ENCODE peak calls at places on chromosome 6, in six cellular contexts. One of them, this sample, is unnamed.

GRCh38 chr6:40409716-40410397 is 177.3 kb downstream of the LRFN2 start:
- DNase-seq in psoas muscle: no peak
- DNase-seq in OCI-LY7: no peak
- DNase-seq in heart left ventricle: no peak
- DNase-seq in neural progenitor cell: no peak
- DNase-seq in A549: no peak
- DNase-seq in this sample: no peak

GRCh38 chr6:145815875-145816274 is 1.3 kb upstream of the FBXO30 start:
- DNase-seq in psoas muscle: no peak
- DNase-seq in OCI-LY7: peak; percentile 39
- DNase-seq in heart left ventricle: no peak
- DNase-seq in neural progenitor cell: no peak
- DNase-seq in A549: no peak
- DNase-seq in this sample: no peak

GRCh38 chr6:168619560-168620314 is 178.8 kb downstream of the SMOC2 start:
- DNase-seq in psoas muscle: no peak
- DNase-seq in OCI-LY7: no peak
- DNase-seq in heart left ventricle: no peak
- DNase-seq in neural progenitor cell: no peak
- DNase-seq in A549: no peak
- DNase-seq in this sample: no peak

GRCh38 chr6:112833546-112834215 is 486.6 kb downstream of the RFPL4B start:
- DNase-seq in psoas muscle: no peak
- DNase-seq in OCI-LY7: no peak
- DNase-seq in heart left ventricle: no peak
- DNase-seq in neural progenitor cell: no peak
- DNase-seq in A549: no peak
- DNase-seq in this sample: no peak

GRCh38 chr6:138410048-138410735 is 6.2 kb downstream of the HEBP2 start:
- DNase-seq in psoas muscle: no peak
- DNase-seq in OCI-LY7: no peak
- DNase-seq in heart left ventricle: no peak
- DNase-seq in neural progenitor cell: no peak
- DNase-seq in A549: no peak
- DNase-seq in this sample: no peak

GRCh38 chr6:45965787-45966186 is 49.9 kb downstream of the CLIC5 start:
- DNase-seq in psoas muscle: no peak
- DNase-seq in OCI-LY7: no peak
- DNase-seq in heart left ventricle: no peak
- DNase-seq in neural progenitor cell: no peak
- DNase-seq in A549: no peak
- DNase-seq in this sample: no peak

GRCh38 chr6:158837684-158838625 is 18.8 kb upstream of the EZR start:
- DNase-seq in psoas muscle: no peak
- DNase-seq in OCI-LY7: no peak
- DNase-seq in heart left ventricle: no peak
- DNase-seq in neural progenitor cell: peak; percentile 34
- DNase-seq in A549: no peak
- DNase-seq in this sample: no peak

GRCh38 chr6:38187285-38187684 is 367.8 kb downstream of the ZFAND3 start:
- DNase-seq in psoas muscle: no peak
- DNase-seq in OCI-LY7: no peak
- DNase-seq in heart left ventricle: no peak
- DNase-seq in neural progenitor cell: peak; percentile 65
- DNase-seq in A549: no peak
- DNase-seq in this sample: no peak

GRCh38 chr6:158780963-158781691 is 38.0 kb downstream of the EZR start:
- DNase-seq in psoas muscle: no peak
- DNase-seq in OCI-LY7: no peak
- DNase-seq in heart left ventricle: no peak
- DNase-seq in neural progenitor cell: no peak
- DNase-seq in A549: no peak
- DNase-seq in this sample: no peak

GRCh38 chr6:6397842-6398241 is 77.4 kb upstream of the F13A1 start:
- DNase-seq in psoas muscle: no peak
- DNase-seq in OCI-LY7: no peak
- DNase-seq in heart left ventricle: no peak
- DNase-seq in neural progenitor cell: no peak
- DNase-seq in A549: no peak
- DNase-seq in this sample: no peak

GRCh38 chr6:147941143-147941542 is 401.5 kb upstream of the SASH1 start:
- DNase-seq in psoas muscle: no peak
- DNase-seq in OCI-LY7: no peak
- DNase-seq in heart left ventricle: no peak
- DNase-seq in neural progenitor cell: peak; percentile 36
- DNase-seq in A549: no peak
- DNase-seq in this sample: no peak

GRCh38 chr6:168450921-168451320 is 9.9 kb downstream of the SMOC2 start:
- DNase-seq in psoas muscle: no peak
- DNase-seq in OCI-LY7: no peak
- DNase-seq in heart left ventricle: no peak
- DNase-seq in neural progenitor cell: no peak
- DNase-seq in A549: no peak
- DNase-seq in this sample: no peak

GRCh38 chr6:3529721-3530120 is 72.9 kb upstream of the SLC22A23 start:
- DNase-seq in psoas muscle: no peak
- DNase-seq in OCI-LY7: no peak
- DNase-seq in heart left ventricle: no peak
- DNase-seq in neural progenitor cell: no peak
- DNase-seq in A549: no peak
- DNase-seq in this sample: no peak

GRCh38 chr6:21110684-21111398 is 482.7 kb upstream of the SOX4 start:
- DNase-seq in psoas muscle: no peak
- DNase-seq in OCI-LY7: no peak
- DNase-seq in heart left ventricle: no peak
- DNase-seq in neural progenitor cell: no peak
- DNase-seq in A549: no peak
- DNase-seq in this sample: no peak

GRCh38 chr6:163356743-163357142 is 57.8 kb upstream of the QKI start:
- DNase-seq in psoas muscle: no peak
- DNase-seq in OCI-LY7: no peak
- DNase-seq in heart left ventricle: no peak
- DNase-seq in neural progenitor cell: no peak
- DNase-seq in A549: no peak
- DNase-seq in this sample: no peak

GRCh38 chr6:163356324-163356723 is 58.2 kb upstream of the QKI start:
- DNase-seq in psoas muscle: peak; percentile 83
- DNase-seq in OCI-LY7: no peak
- DNase-seq in heart left ventricle: peak; percentile 58
- DNase-seq in neural progenitor cell: peak; percentile 21
- DNase-seq in A549: no peak
- DNase-seq in this sample: no peak

GRCh38 chr6:163354779-163355431 is 59.6 kb upstream of the QKI start:
- DNase-seq in psoas muscle: peak; percentile 71
- DNase-seq in OCI-LY7: no peak
- DNase-seq in heart left ventricle: peak; percentile 71
- DNase-seq in neural progenitor cell: no peak
- DNase-seq in A549: no peak
- DNase-seq in this sample: no peak

GRCh38 chr6:163354085-163354484 is 60.4 kb upstream of the QKI start:
- DNase-seq in psoas muscle: no peak
- DNase-seq in OCI-LY7: no peak
- DNase-seq in heart left ventricle: no peak
- DNase-seq in neural progenitor cell: no peak
- DNase-seq in A549: no peak
- DNase-seq in this sample: no peak

DNA sequence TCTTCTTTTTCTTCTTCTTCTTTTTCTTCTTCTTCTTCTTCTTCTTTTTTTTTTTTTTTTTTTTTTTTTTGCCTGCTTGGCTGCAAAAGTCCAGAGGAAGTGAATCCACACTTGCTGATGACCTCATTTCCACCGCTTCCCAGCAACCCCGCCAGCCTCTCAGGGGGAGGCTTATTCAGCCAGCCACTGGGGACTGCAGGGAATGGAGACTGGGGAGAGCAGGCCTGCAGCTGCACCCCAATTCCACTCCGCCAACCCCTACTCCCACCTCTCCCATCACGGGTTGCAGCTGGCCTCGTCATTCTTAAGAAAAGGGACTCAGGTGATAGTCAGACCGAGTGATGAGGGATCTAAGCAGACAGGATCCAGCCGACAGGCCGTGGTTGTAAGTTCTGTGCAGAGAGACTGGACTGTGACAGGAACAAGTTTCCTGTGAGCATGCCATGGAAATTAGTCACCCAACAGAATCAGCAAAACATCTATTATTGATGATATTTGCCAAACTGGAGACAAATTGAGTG is 59.0 kb upstream of the QKI start:
- DNase-seq in psoas muscle: peak; percentile 79
- DNase-seq in OCI-LY7: no peak
- DNase-seq in heart left ventricle: peak; percentile 77
- DNase-seq in neural progenitor cell: no peak
- DNase-seq in A549: no peak
- DNase-seq in this sample: no peak
- H3K4me3 ChIP-seq in psoas muscle: peak overlapping the region; percentile 29
- H3K4me3 ChIP-seq in OCI-LY7: no peak overlapping the region
- H3K4me3 ChIP-seq in heart left ventricle: peak overlapping the region; percentile 30
- H3K4me3 ChIP-seq in neural progenitor cell: no peak overlapping the region
- H3K4me3 ChIP-seq in A549: no peak overlapping the region
- H3K4me3 ChIP-seq in this sample: no peak overlapping the region

DNA sequence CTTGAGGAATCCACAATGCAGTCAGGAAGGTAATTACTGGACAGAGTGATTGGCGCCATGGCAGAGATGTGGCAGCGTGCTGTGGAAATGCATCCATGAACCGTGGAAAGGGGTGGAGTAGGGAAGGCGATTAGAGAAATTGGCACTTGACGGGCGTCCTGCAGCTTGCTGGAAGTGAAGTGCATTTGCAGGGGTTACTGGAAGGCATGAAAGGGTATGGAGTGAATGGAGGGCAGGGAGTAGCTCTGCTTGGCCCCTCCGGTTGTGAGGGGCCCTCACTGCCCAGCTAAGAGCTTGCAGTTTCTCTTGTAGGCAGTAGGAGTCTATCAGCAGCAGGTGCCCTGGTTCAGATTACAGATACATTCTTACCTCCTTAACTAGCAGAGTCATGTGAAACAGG is 122.5 kb upstream of the TIAM2 start:
- DNase-seq in psoas muscle: no peak
- DNase-seq in OCI-LY7: no peak
- DNase-seq in heart left ventricle: no peak
- DNase-seq in neural progenitor cell: peak; percentile 49
- DNase-seq in A549: no peak
- DNase-seq in this sample: no peak
- TF ChIP-seq CTCF in psoas muscle: no peak
- TF ChIP-seq CTCF in OCI-LY7: no peak
- TF ChIP-seq CTCF in heart left ventricle: no peak
- TF ChIP-seq CTCF in neural progenitor cell: peak; percentile 28
- TF ChIP-seq CTCF in A549: no peak
- TF ChIP-seq CTCF in this sample: no peak

GRCh38 chr6:136103763-136104311 is 146.3 kb downstream of the MTFR2 start:
- DNase-seq in psoas muscle: peak; percentile 69
- DNase-seq in OCI-LY7: no peak
- DNase-seq in heart left ventricle: peak; percentile 84
- DNase-seq in neural progenitor cell: peak; percentile 42
- DNase-seq in A549: no peak
- DNase-seq in this sample: no peak

GRCh38 chr6:136108591-136108990 is 141.5 kb downstream of the MTFR2 start:
- DNase-seq in psoas muscle: no peak
- DNase-seq in OCI-LY7: no peak
- DNase-seq in heart left ventricle: no peak
- DNase-seq in neural progenitor cell: no peak
- DNase-seq in A549: no peak
- DNase-seq in this sample: no peak

GRCh38 chr6:136104556-136104955 is 145.6 kb downstream of the MTFR2 start:
- DNase-seq in psoas muscle: no peak
- DNase-seq in OCI-LY7: no peak
- DNase-seq in heart left ventricle: no peak
- DNase-seq in neural progenitor cell: no peak
- DNase-seq in A549: no peak
- DNase-seq in this sample: no peak

DNA sequence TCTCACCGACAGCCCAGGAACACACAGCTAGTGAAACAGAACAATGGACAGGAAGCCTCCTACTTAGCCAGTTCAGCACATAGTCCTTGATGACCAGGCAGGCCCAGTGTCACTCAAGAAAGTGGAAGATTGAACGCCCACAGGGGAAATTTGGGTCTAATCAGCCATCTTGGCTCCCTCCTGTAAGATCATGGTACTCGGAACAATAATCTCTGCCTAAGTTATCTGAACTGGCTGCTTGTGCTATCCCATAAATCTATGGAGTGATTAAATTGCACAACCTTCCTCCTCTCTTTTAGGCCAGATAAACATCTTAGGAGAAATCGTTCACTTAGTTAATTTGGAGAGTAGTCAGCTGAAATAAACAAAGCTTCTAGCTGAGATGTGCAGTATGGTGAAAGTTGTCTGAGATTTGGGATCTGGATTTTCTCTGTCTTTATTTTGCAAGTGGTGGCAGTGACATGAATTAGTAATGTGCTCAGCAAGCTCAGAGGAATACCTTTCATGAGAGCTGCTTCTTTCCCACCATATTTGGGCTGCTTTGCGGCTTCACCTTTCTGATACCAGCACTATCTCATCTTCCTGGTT is 146.9 kb downstream of the MTFR2 start:
- DNase-seq in psoas muscle: no peak
- DNase-seq in OCI-LY7: no peak
- DNase-seq in heart left ventricle: no peak
- DNase-seq in neural progenitor cell: peak; percentile 18
- DNase-seq in A549: no peak
- DNase-seq in this sample: no peak
- H3K4me3 ChIP-seq in psoas muscle: no peak overlapping the region
- H3K4me3 ChIP-seq in OCI-LY7: no peak overlapping the region
- H3K4me3 ChIP-seq in heart left ventricle: no peak overlapping the region
- H3K4me3 ChIP-seq in neural progenitor cell: no peak overlapping the region
- H3K4me3 ChIP-seq in A549: no peak overlapping the region
- H3K4me3 ChIP-seq in this sample: no peak overlapping the region

GRCh38 chr6:7993952-7994351 is 70.2 kb downstream of the BLOC1S5 start:
- DNase-seq in psoas muscle: no peak
- DNase-seq in OCI-LY7: peak; percentile 48
- DNase-seq in heart left ventricle: no peak
- DNase-seq in neural progenitor cell: no peak
- DNase-seq in A549: no peak
- DNase-seq in this sample: no peak
- TF ChIP-seq CTCF in psoas muscle: no peak
- TF ChIP-seq CTCF in OCI-LY7: peak; percentile 81
- TF ChIP-seq CTCF in heart left ventricle: no peak
- TF ChIP-seq CTCF in neural progenitor cell: peak; percentile 37
- TF ChIP-seq CTCF in A549: no peak
- TF ChIP-seq CTCF in this sample: no peak

DNA sequence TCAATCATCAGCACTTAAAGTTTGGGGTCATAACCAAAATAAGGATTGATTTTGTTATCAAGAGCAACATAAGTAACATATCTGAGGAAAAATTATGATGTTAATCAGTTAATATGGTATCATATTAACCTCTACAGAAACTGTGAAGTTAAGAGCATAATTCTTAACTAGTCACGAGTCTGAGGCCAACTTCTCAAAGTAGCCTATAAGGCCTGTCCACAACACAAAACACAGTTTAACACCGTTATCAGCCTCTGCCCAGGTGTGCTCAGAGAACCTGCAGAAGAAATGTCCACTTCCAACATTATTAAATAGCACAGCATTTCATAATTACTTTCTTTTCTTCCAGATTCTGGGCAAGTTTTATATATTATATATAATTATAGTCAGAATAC is 1.1 kb downstream of the STX7 start:
- DNase-seq in psoas muscle: no peak
- DNase-seq in OCI-LY7: peak; percentile 29
- DNase-seq in heart left ventricle: no peak
- DNase-seq in neural progenitor cell: no peak
- DNase-seq in A549: no peak
- DNase-seq in this sample: no peak
- H3K4me3 ChIP-seq in psoas muscle: peak overlapping the region; percentile 96
- H3K4me3 ChIP-seq in OCI-LY7: peak overlapping the region; percentile 82
- H3K4me3 ChIP-seq in heart left ventricle: peak overlapping the region; percentile 66
- H3K4me3 ChIP-seq in neural progenitor cell: peak overlapping the region; percentile 75
- H3K4me3 ChIP-seq in A549: peak overlapping the region; percentile 61
- H3K4me3 ChIP-seq in this sample: peak overlapping the region; percentile 96